ENCODE peak calls at places on chromosomes 2 and 18, in four cellular contexts. Q, R, F and P are unnamed samples.
A peak's percentile ranks its signal among the peaks of the same experiment; 100 is the strongest.

GRCh38 chr18:49617329-49617695 is 55.5 kb downstream of the LIPG start:
- DNase-seq in R (no peak), F (no peak), Q (no peak), P (no peak)

GRCh38 chr18:32629990-32630389 is 142.8 kb downstream of the KLHL14 start:
- DNase-seq in F (no peak), R (no peak), Q (no peak), P (no peak)

GRCh38 chr2:176158855-176159677 is 2.0 kb downstream of the HOXD3 start:
- DNase-seq in F (no peak), Q (no peak), R (no peak), P (no peak)

GRCh38 chr2:239954166-239955085 is 70.7 kb downstream of the NDUFA10 start:
- DNase-seq in Q (no peak), R (no peak), F (no peak), P (no peak)

GRCh38 chr2:134401081-134401497 is 147.2 kb downstream of the MGAT5 start:
- DNase-seq in R (peak; percentile 64), F (no peak), Q (no peak), P (no peak)

GRCh38 chr18:79371536-79372210 is 24.1 kb upstream of the NFATC1 start:
- DNase-seq in Q (no peak), R (no peak), F (no peak), P (no peak)

GRCh38 chr18:78853341-78853740 is 126.3 kb upstream of the SALL3 start:
- DNase-seq in R (no peak), F (no peak), Q (no peak), P (no peak)

GRCh38 chr2:52253605-52254004 is 1221.7 kb upstream of the NRXN1 start:
- DNase-seq in Q (no peak), R (no peak), F (no peak), P (no peak)

GRCh38 chr2:121690095-121690494 is 40.8 kb upstream of the CLASP1 start:
- DNase-seq in F (no peak), R (no peak), Q (no peak), P (no peak)

GRCh38 chr2:24365051-24365450 is 4.7 kb upstream of the ITSN2 start:
- DNase-seq in R (peak; percentile 70), Q (no peak), F (peak; percentile 7), P (no peak)

GRCh38 chr2:191369034-191369433 is 123.8 kb downstream of the MYO1B start:
- DNase-seq in Q (no peak), R (no peak), F (no peak), P (no peak)
- TF ChIP-seq CTCF in Q (peak; percentile 31), R (peak; percentile 6), F (no peak), P (peak; percentile 51)

GRCh38 chr18:11572201-11572600 is 37.2 kb upstream of the SLC35G4 start:
- DNase-seq in Q (no peak), F (no peak), R (no peak), P (no peak)

GRCh38 chr18:11567391-11567790 is 42.0 kb upstream of the SLC35G4 start:
- DNase-seq in Q (no peak), R (no peak), F (no peak), P (no peak)

GRCh38 chr18:11570073-11570588 is 39.3 kb upstream of the SLC35G4 start:
- DNase-seq in R (no peak), Q (no peak), F (no peak), P (no peak)

GRCh38 chr18:11574545-11574944 is 34.9 kb upstream of the SLC35G4 start:
- DNase-seq in Q (no peak), F (no peak), R (no peak), P (no peak)

DNA sequence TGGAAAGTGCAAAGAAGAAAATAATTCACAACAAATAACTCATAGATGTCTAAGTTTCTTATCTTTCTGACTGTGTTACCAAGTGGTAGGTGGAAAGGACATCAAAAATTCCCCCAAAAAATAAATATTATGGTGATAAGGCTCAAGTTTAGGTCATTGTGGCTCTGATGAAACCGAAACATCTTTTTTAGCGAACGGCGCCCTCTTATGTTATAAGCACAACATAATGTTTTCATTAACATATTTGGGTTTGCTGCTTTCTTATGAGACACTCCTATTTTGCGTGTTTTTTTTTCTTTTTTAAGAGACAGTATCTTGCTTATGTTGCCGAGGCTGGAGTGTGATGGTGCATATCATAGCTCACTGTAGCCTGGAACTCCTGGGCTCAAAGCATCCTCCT is 38.6 kb upstream of the SLC35G4 start:
- DNase-seq in R (no peak), F (no peak), Q (no peak), P (no peak)
- TF ChIP-seq CTCF in R (no peak), F (peak; percentile 7), Q (peak; percentile 40), P (peak; percentile 51)

GRCh38 chr2:18117592-18117991 is 239.1 kb downstream of the KCNS3 start:
- DNase-seq in R (no peak), Q (no peak), F (peak; percentile 33), P (peak; percentile 25)
- TF ChIP-seq CTCF in R (peak; percentile 38), Q (peak; percentile 32), F (peak; percentile 41), P (peak; percentile 49)

GRCh38 chr18:63422087-63422861 is at the start of gene VPS4B:
- DNase-seq in R (peak; percentile 100), F (peak; percentile 100), Q (peak; percentile 81), P (peak; percentile 97)
- TF ChIP-seq CTCF in R (peak; percentile 21), F (no peak), Q (no peak), P (peak; percentile 43)

GRCh38 chr2:20651731-20652099 is 817 bp upstream of the HS1BP3 start:
- DNase-seq in F (no peak), Q (no peak), R (no peak), P (no peak)

GRCh38 chr2:20650880-20651730 is at the start of gene HS1BP3:
- DNase-seq in Q (peak; percentile 85), R (peak; percentile 89), F (peak; percentile 78), P (peak; percentile 81)

GRCh38 chr2:20648831-20649230 is 2.1 kb downstream of the HS1BP3 start:
- DNase-seq in Q (no peak), R (no peak), F (no peak), P (no peak)

GRCh38 chr2:20649586-20650375 is 1.1 kb downstream of the HS1BP3 start:
- DNase-seq in Q (no peak), F (no peak), R (no peak), P (no peak)

DNA sequence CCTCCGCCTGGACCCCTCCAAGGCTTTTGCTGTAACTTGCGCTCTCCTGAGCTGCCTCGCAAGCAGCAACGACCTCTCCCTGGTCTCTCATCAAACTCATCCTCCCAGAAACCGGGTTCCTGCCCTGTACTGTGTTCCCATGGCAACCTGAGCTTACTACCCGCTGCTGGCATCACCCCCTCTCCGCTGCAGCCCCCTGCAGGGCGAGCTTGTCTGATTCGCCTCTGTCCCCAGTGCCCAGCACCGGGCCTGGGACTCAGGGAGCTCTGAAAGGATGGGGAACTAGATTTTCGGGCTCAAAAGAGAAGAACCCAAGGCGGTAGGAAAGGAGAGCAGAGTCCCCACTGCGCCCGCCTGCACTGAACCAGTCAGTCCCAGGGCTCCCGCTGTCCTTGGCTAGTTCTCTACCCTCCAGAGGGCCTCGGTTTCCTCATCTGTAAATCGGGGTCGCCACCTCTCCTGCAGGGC is 452 bp downstream of the HS1BP3 start:
- DNase-seq in F (peak; percentile 35), Q (peak; percentile 61), R (no peak), P (no peak)
- TF ChIP-seq CTCF in F (no peak), Q (no peak), R (no peak), P (no peak)